ENCODE peak calls at places on chromosomes 16 and 17, in six cellular contexts. F, N, H, T, U and I are unnamed samples. For H3K36me3, the result is how much of the 10 kb centered on the place peaks cover.

GRCh38 chr16:80176114-80176513 is 364.7 kb upstream of the DYNLRB2 start:
- DNase-seq in F (no peak), N (no peak), H (no peak), T (no peak), U (peak), I (no peak)

GRCh38 chr17:59327891-59328290 is 3.6 kb upstream of the YPEL2 start:
- DNase-seq in F (peak), N (no peak), H (peak), T (no peak), U (no peak), I (no peak)

GRCh38 chr16:31696968-31697743 is 169.5 kb downstream of the AHSP start:
- DNase-seq in F (peak), N (peak), H (peak), T (no peak), U (peak), I (peak)

GRCh38 chr16:2764718-2765117 is 12.3 kb downstream of the SRRM2 start:
- DNase-seq in F (no peak), N (no peak), H (no peak), T (no peak), U (no peak), I (no peak)

GRCh38 chr17:34456121-34456520 is 93.1 kb upstream of the CCL1 start:
- DNase-seq in F (no peak), N (no peak), H (no peak), T (no peak), U (no peak), I (peak)

GRCh38 chr17:72502111-72502939 is 381.5 kb downstream of the SOX9 start:
- DNase-seq in F (no peak), N (peak), H (no peak), T (no peak), U (peak), I (no peak)

GRCh38 chr17:81371910-81372760 is 23.1 kb upstream of the BAHCC1 start:
- DNase-seq in F (peak), N (peak), H (peak), T (no peak), U (peak), I (no peak)

GRCh38 chr16:81220369-81220768 is 18.1 kb upstream of the BCO1 start:
- DNase-seq in F (no peak), N (no peak), H (no peak), T (no peak), U (no peak), I (no peak)

GRCh38 chr16:10876799-10877341 is at the start of gene CIITA:
- DNase-seq in F (no peak), N (peak), H (peak), T (no peak), U (peak), I (peak)

GRCh38 chr17:29148257-29148789 is 31.9 kb downstream of the MYO18A start:
- DNase-seq in F (no peak), N (no peak), H (no peak), T (no peak), U (no peak), I (peak)

GRCh38 chr17:58121925-58122324 is 26.3 kb upstream of the OR4D1 start:
- DNase-seq in F (peak), N (peak), H (peak), T (no peak), U (peak), I (peak)

GRCh38 chr16:70703041-70703834 is 17.4 kb upstream of the MTSS2 start:
- DNase-seq in F (peak), N (peak), H (no peak), T (no peak), U (peak), I (no peak)

GRCh38 chr17:16439867-16440351 is 24.5 kb downstream of the TRPV2 start:
- DNase-seq in F (no peak), N (no peak), H (peak), T (no peak), U (peak), I (peak)

GRCh38 chr17:155576-155975 is 18.2 kb downstream of the SCGB1C2 start:
- DNase-seq in F (no peak), N (no peak), H (no peak), T (no peak), U (no peak), I (no peak)

GRCh38 chr17:36118477-36119353 is 15.1 kb downstream of the CCL4 start:
- DNase-seq in F (no peak), N (no peak), H (no peak), T (no peak), U (no peak), I (no peak)

GRCh38 chr17:36123431-36123830 is 19.8 kb downstream of the CCL4 start:
- DNase-seq in F (no peak), N (no peak), H (no peak), T (no peak), U (no peak), I (no peak)

GRCh38 chr17:36120221-36120620 is 16.6 kb downstream of the CCL4 start:
- DNase-seq in F (no peak), N (no peak), H (no peak), T (no peak), U (no peak), I (no peak)

GRCh38 chr17:36112572-36112971 is 8.9 kb downstream of the CCL4 start:
- DNase-seq in F (no peak), N (no peak), H (no peak), T (no peak), U (no peak), I (no peak)

GRCh38 chr17:36117505-36118382 is 14.1 kb downstream of the CCL4 start:
- DNase-seq in F (no peak), N (no peak), H (no peak), T (no peak), U (no peak), I (no peak)
- H2AFZ ChIP-seq in F (no peak), N (no peak), H (no peak), T (no peak), U (no peak), I (no peak)

GRCh38 chr16:89467382-89467781 is 23.0 kb downstream of the ANKRD11 start:
- DNase-seq in F (no peak), N (no peak), H (no peak), T (no peak), U (no peak), I (no peak)
- H3K36me3 ChIP-seq in F (under half), N (under half), H (under half), T (under half), U (under half), I (half or more)

DNA sequence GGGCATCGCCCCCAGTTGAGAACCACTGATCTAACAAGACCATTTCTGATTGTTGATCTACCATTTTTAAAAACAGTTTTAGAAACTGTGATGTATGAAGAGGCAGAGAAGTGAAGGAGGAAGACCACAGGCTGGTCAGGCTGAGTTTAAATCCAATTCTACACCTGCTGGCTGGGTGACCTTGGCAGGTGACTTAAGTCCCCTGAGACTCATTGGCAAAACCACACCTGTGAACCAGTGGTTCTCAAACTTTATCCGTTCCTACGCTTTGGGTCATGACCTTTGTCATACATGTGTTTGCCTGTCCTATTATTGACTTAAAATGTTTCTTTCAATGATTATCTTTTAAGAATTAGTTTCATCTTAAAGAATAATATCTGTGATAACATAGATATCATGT is 2.3 kb downstream of the GP2 start:
- DNase-seq in F (no peak), N (no peak), H (no peak), T (no peak), U (no peak), I (no peak)
- H3K4me3 ChIP-seq in F (no peak), N (no peak), H (no peak), T (no peak), U (no peak), I (no peak)

GRCh38 chr16:85897384-85897783 is 1.6 kb upstream of the IRF8 start:
- DNase-seq in F (no peak), N (no peak), H (no peak), T (no peak), U (no peak), I (peak)

GRCh38 chr16:85888405-85889331 is 10.3 kb upstream of the IRF8 start:
- DNase-seq in F (no peak), N (peak), H (peak), T (no peak), U (peak), I (peak)

GRCh38 chr16:85894266-85894665 is 4.7 kb upstream of the IRF8 start:
- DNase-seq in F (no peak), N (no peak), H (peak), T (no peak), U (no peak), I (peak)

GRCh38 chr16:85891033-85891775 is 7.8 kb upstream of the IRF8 start:
- DNase-seq in F (no peak), N (peak), H (peak), T (no peak), U (peak), I (no peak)

DNA sequence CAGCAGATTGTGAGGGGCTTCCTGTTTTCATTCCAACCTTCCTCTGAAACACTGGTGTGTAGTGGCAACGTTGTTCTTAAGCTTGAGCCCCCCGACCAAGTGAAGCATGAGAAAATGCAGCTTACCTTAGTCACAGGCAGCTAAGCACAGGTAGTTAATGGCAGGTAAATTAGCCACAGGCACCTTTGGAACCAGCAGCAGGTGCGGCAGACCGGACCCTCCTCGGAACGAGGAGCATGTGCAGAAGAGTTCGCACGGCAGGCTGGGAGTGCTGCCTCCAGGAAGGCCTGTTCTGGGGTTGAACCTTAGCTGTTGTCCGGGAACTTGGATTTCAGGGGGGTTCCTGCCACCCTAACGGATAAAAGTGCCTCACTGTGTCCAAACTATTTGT is 7.2 kb upstream of the IRF8 start:
- DNase-seq in F (no peak), N (no peak), H (no peak), T (no peak), U (no peak), I (no peak)
- H2AFZ ChIP-seq in F (no peak), N (no peak), H (no peak), T (no peak), U (no peak), I (no peak)

DNA sequence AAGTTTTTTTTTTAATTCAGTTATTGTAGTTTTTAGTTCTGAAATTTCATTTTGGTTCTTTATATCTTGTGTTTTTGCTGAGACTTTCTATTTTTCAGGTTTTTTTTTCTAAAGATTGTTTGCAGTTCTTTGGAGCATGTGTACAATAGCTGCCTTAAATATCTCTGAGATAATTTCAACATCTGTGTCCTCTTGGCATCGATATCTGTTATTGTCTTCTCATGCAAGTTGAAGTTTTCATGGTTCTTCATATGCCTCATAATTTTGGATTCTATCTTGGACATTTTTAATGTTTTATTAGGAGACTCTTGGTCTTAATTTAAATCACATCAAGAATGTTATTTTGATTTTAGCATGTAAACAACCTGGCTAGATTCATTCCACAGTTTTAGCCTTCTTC is 22.8 kb downstream of the COX11 start:
- DNase-seq in F (no peak), N (no peak), H (no peak), T (no peak), U (peak), I (no peak)
- H3K36me3 ChIP-seq in F (under half), N (under half), H (under half), T (under half), U (under half), I (under half)